ENCODE peak calls at places on chromosomes 7 and 10, in four cellular contexts. One of them, this sample, is unnamed.

GRCh38 chr7:142855756-142856564 is 1.1 kb downstream of the EPHB6 start:
- DNase-seq in GM06990: no peak
- DNase-seq in H7: peak
- DNase-seq in hepatocyte: no peak
- DNase-seq in this sample: peak

GRCh38 chr7:99407849-99408346 is 499 bp downstream of the PDAP1 start:
- DNase-seq in GM06990: no peak
- DNase-seq in H7: peak
- DNase-seq in hepatocyte: peak
- DNase-seq in this sample: peak

GRCh38 chr7:79217468-79217867 is 236.0 kb downstream of the MAGI2 start:
- DNase-seq in GM06990: no peak
- DNase-seq in H7: no peak
- DNase-seq in hepatocyte: peak
- DNase-seq in this sample: no peak

GRCh38 chr10:72134785-72135765 is 46.7 kb upstream of the SPOCK2 start:
- DNase-seq in GM06990: peak
- DNase-seq in H7: no peak
- DNase-seq in hepatocyte: no peak
- DNase-seq in this sample: no peak

GRCh38 chr7:127000725-127001124 is 252.0 kb downstream of the GRM8 start:
- DNase-seq in GM06990: no peak
- DNase-seq in H7: no peak
- DNase-seq in hepatocyte: no peak
- DNase-seq in this sample: no peak

GRCh38 chr7:91228327-91228726 is 35.9 kb upstream of the FZD1 start:
- DNase-seq in GM06990: no peak
- DNase-seq in H7: no peak
- DNase-seq in hepatocyte: no peak
- DNase-seq in this sample: peak

GRCh38 chr10:104908581-104908980 is 267.5 kb downstream of the SORCS3 start:
- DNase-seq in GM06990: no peak
- DNase-seq in H7: no peak
- DNase-seq in hepatocyte: no peak
- DNase-seq in this sample: no peak

GRCh38 chr10:4383683-4384082 is 442.3 kb upstream of the AKR1E2 start:
- DNase-seq in GM06990: no peak
- DNase-seq in H7: no peak
- DNase-seq in hepatocyte: no peak
- DNase-seq in this sample: no peak

GRCh38 chr10:61452655-61453641 is at the start of gene TMEM26:
- DNase-seq in GM06990: peak
- DNase-seq in H7: peak
- DNase-seq in hepatocyte: peak
- DNase-seq in this sample: peak

GRCh38 chr7:72408966-72409637 is 3.0 kb downstream of the CALN1 start:
- DNase-seq in GM06990: no peak
- DNase-seq in H7: no peak
- DNase-seq in hepatocyte: no peak
- DNase-seq in this sample: no peak

GRCh38 chr10:68196707-68197106 is 35.2 kb downstream of the ATOH7 start:
- DNase-seq in GM06990: no peak
- DNase-seq in H7: no peak
- DNase-seq in hepatocyte: no peak
- DNase-seq in this sample: no peak

GRCh38 chr10:34033067-34033466 is 698.6 kb upstream of the NRP1 start:
- DNase-seq in GM06990: no peak
- DNase-seq in H7: no peak
- DNase-seq in hepatocyte: no peak
- DNase-seq in this sample: no peak

GRCh38 chr10:86536294-86536861 is 14.8 kb upstream of the WAPL start:
- DNase-seq in GM06990: peak
- DNase-seq in H7: peak
- DNase-seq in hepatocyte: peak
- DNase-seq in this sample: no peak

GRCh38 chr10:97640868-97641811 is 669 bp downstream of the PI4K2A start:
- DNase-seq in GM06990: peak
- DNase-seq in H7: peak
- DNase-seq in hepatocyte: peak
- DNase-seq in this sample: peak

GRCh38 chr10:97224483-97225435 is 39.0 kb upstream of the SLIT1 start:
- DNase-seq in GM06990: no peak
- DNase-seq in H7: no peak
- DNase-seq in hepatocyte: no peak
- DNase-seq in this sample: peak

GRCh38 chr7:153523320-153524015 is 528.7 kb upstream of the DPP6 start:
- DNase-seq in GM06990: no peak
- DNase-seq in H7: no peak
- DNase-seq in hepatocyte: no peak
- DNase-seq in this sample: no peak

GRCh38 chr10:78210548-78210947 is 176.9 kb downstream of the RPS24 start:
- DNase-seq in GM06990: no peak
- DNase-seq in H7: no peak
- DNase-seq in hepatocyte: no peak
- DNase-seq in this sample: no peak

GRCh38 chr7:45402480-45403218 is 171.5 kb upstream of the ADCY1 start:
- DNase-seq in GM06990: no peak
- DNase-seq in H7: peak
- DNase-seq in hepatocyte: no peak
- DNase-seq in this sample: peak

GRCh38 chr7:100122067-100122466 is 2.6 kb downstream of the CNPY4 start:
- DNase-seq in GM06990: no peak
- DNase-seq in H7: peak
- DNase-seq in hepatocyte: no peak
- DNase-seq in this sample: no peak

GRCh38 chr10:16787361-16787791 is 29.8 kb downstream of the RSU1 start:
- DNase-seq in GM06990: no peak
- DNase-seq in H7: no peak
- DNase-seq in hepatocyte: no peak
- DNase-seq in this sample: no peak

GRCh38 chr10:120480065-120480600 is 23.1 kb downstream of the PLPP4 start:
- DNase-seq in GM06990: no peak
- DNase-seq in H7: peak
- DNase-seq in hepatocyte: no peak
- DNase-seq in this sample: no peak

GRCh38 chr10:47307381-47307780 is 7.4 kb downstream of the GDF10 start:
- DNase-seq in GM06990: no peak
- DNase-seq in H7: no peak
- DNase-seq in hepatocyte: no peak
- DNase-seq in this sample: no peak

GRCh38 chr7:132638000-132638399 is 61.7 kb upstream of the PLXNA4 start:
- DNase-seq in GM06990: no peak
- DNase-seq in H7: no peak
- DNase-seq in hepatocyte: no peak
- DNase-seq in this sample: no peak

GRCh38 chr7:113880467-113881040 is 38.3 kb downstream of the PPP1R3A start:
- DNase-seq in GM06990: no peak
- DNase-seq in H7: no peak
- DNase-seq in hepatocyte: no peak
- DNase-seq in this sample: no peak

GRCh38 chr10:77983384-77984341 is 45.7 kb downstream of the POLR3A start:
- DNase-seq in GM06990: no peak
- DNase-seq in H7: no peak
- DNase-seq in hepatocyte: no peak
- DNase-seq in this sample: peak

GRCh38 chr7:22477876-22478450 is 22.0 kb downstream of the STEAP1B start:
- DNase-seq in GM06990: no peak
- DNase-seq in H7: no peak
- DNase-seq in hepatocyte: no peak
- DNase-seq in this sample: no peak

GRCh38 chr10:74194999-74195398 is 44.0 kb downstream of the ADK start:
- DNase-seq in GM06990: no peak
- DNase-seq in H7: no peak
- DNase-seq in hepatocyte: no peak
- DNase-seq in this sample: peak

GRCh38 chr7:112743811-112744210 is 46.4 kb downstream of the TMEM168 start:
- DNase-seq in GM06990: no peak
- DNase-seq in H7: no peak
- DNase-seq in hepatocyte: peak
- DNase-seq in this sample: no peak

GRCh38 chr10:51244739-51245138 is 170.5 kb downstream of the PRKG1 start:
- DNase-seq in GM06990: no peak
- DNase-seq in H7: no peak
- DNase-seq in hepatocyte: peak
- DNase-seq in this sample: peak

GRCh38 chr10:4807803-4808507 is 18.1 kb upstream of the AKR1E2 start:
- DNase-seq in GM06990: peak
- DNase-seq in H7: no peak
- DNase-seq in hepatocyte: no peak
- DNase-seq in this sample: peak

GRCh38 chr7:120733143-120733542 is 124.8 kb downstream of the TSPAN12 start:
- DNase-seq in GM06990: no peak
- DNase-seq in H7: no peak
- DNase-seq in hepatocyte: no peak
- DNase-seq in this sample: peak

GRCh38 chr10:91551856-91552255 is 81.0 kb downstream of the PPP1R3C start:
- DNase-seq in GM06990: no peak
- DNase-seq in H7: peak
- DNase-seq in hepatocyte: peak
- DNase-seq in this sample: peak

GRCh38 chr7:73851410-73852338 is 9.3 kb upstream of the TMEM270 start:
- DNase-seq in GM06990: no peak
- DNase-seq in H7: no peak
- DNase-seq in hepatocyte: peak
- DNase-seq in this sample: peak

GRCh38 chr7:2116086-2116810 is 116.5 kb downstream of the MAD1L1 start:
- DNase-seq in GM06990: no peak
- DNase-seq in H7: no peak
- DNase-seq in hepatocyte: no peak
- DNase-seq in this sample: peak

GRCh38 chr10:61899045-61899444 is 2.5 kb upstream of the ARID5B start:
- DNase-seq in GM06990: no peak
- DNase-seq in H7: no peak
- DNase-seq in hepatocyte: no peak
- DNase-seq in this sample: peak

GRCh38 chr10:113780681-113781250 is 29.3 kb downstream of the PLEKHS1 start:
- DNase-seq in GM06990: no peak
- DNase-seq in H7: no peak
- DNase-seq in hepatocyte: no peak
- DNase-seq in this sample: no peak

GRCh38 chr7:157493017-157493416 is 156.2 kb downstream of the DNAJB6 start:
- DNase-seq in GM06990: no peak
- DNase-seq in H7: no peak
- DNase-seq in hepatocyte: no peak
- DNase-seq in this sample: no peak

GRCh38 chr7:155489158-155489840 is 31.4 kb downstream of the EN2 start:
- DNase-seq in GM06990: no peak
- DNase-seq in H7: no peak
- DNase-seq in hepatocyte: no peak
- DNase-seq in this sample: no peak

GRCh38 chr10:4195214-4195613 is 410.2 kb upstream of the KLF6 start:
- DNase-seq in GM06990: no peak
- DNase-seq in H7: no peak
- DNase-seq in hepatocyte: no peak
- DNase-seq in this sample: peak

DNA sequence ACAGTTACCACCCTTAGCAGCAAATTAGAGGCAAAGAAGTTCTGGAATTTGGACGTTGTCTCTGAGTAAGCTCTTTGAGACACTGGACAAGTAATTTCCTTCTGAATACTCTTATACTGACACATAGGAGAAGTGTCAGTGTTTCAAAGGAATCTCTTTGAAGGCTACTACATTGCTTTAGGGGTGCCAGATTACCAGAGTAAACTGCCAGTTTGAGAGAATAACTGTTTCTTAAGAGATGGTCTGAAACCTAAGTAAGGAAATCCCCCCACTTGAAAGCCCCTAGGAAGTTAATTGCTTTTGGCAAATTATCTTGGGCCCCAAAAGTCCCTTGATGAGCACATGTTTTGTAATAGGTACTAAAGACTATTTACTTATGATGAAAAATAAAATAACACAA is 3.4 kb downstream of the FAS start:
- DNase-seq in GM06990: no peak
- DNase-seq in H7: no peak
- DNase-seq in hepatocyte: no peak
- DNase-seq in this sample: peak
- H3K4me3 ChIP-seq in GM06990: peak
- H3K4me3 ChIP-seq in H7: no peak
- H3K4me3 ChIP-seq in hepatocyte: no peak
- H3K4me3 ChIP-seq in this sample: peak

GRCh38 chr10:69412232-69412631 is 4.5 kb downstream of the TACR2 start:
- DNase-seq in GM06990: no peak
- DNase-seq in H7: no peak
- DNase-seq in hepatocyte: no peak
- DNase-seq in this sample: no peak

GRCh38 chr10:69415049-69415448 is 1.7 kb downstream of the TACR2 start:
- DNase-seq in GM06990: no peak
- DNase-seq in H7: no peak
- DNase-seq in hepatocyte: no peak
- DNase-seq in this sample: no peak

GRCh38 chr10:69413221-69413865 is 3.4 kb downstream of the TACR2 start:
- DNase-seq in GM06990: no peak
- DNase-seq in H7: peak
- DNase-seq in hepatocyte: peak
- DNase-seq in this sample: peak

GRCh38 chr10:69415951-69416350 is 767 bp downstream of the TACR2 start:
- DNase-seq in GM06990: no peak
- DNase-seq in H7: no peak
- DNase-seq in hepatocyte: no peak
- DNase-seq in this sample: no peak

GRCh38 chr10:69414036-69415018 is 2.4 kb downstream of the TACR2 start:
- DNase-seq in GM06990: no peak
- DNase-seq in H7: no peak
- DNase-seq in hepatocyte: no peak
- DNase-seq in this sample: no peak
- H3K4me3 ChIP-seq in GM06990: no peak
- H3K4me3 ChIP-seq in H7: no peak
- H3K4me3 ChIP-seq in hepatocyte: no peak
- H3K4me3 ChIP-seq in this sample: no peak

GRCh38 chr7:152383341-152384234 is 52.2 kb downstream of the KMT2C start:
- DNase-seq in GM06990: no peak
- DNase-seq in H7: no peak
- DNase-seq in hepatocyte: no peak
- DNase-seq in this sample: peak
- H3K4me3 ChIP-seq in GM06990: no peak
- H3K4me3 ChIP-seq in H7: no peak
- H3K4me3 ChIP-seq in hepatocyte: no peak
- H3K4me3 ChIP-seq in this sample: no peak

GRCh38 chr10:117546630-117547300 is 4.2 kb downstream of the EMX2 start:
- DNase-seq in GM06990: no peak
- DNase-seq in H7: no peak
- DNase-seq in hepatocyte: no peak
- DNase-seq in this sample: no peak
- H3K4me3 ChIP-seq in GM06990: no peak
- H3K4me3 ChIP-seq in H7: no peak
- H3K4me3 ChIP-seq in hepatocyte: no peak
- H3K4me3 ChIP-seq in this sample: no peak

GRCh38 chr7:3201937-3202715 is 98.9 kb upstream of the SDK1 start:
- DNase-seq in GM06990: no peak
- DNase-seq in H7: no peak
- DNase-seq in hepatocyte: no peak
- DNase-seq in this sample: no peak
- H3K4me3 ChIP-seq in GM06990: no peak
- H3K4me3 ChIP-seq in H7: no peak
- H3K4me3 ChIP-seq in hepatocyte: no peak
- H3K4me3 ChIP-seq in this sample: no peak

This sample was measured in fibroblast of mammary gland.